ENCODE peak calls at places on chromosomes 13 and 19, in four cellular contexts. N, I, L and J are unnamed samples.
A peak's percentile ranks its signal among the peaks of the same experiment; 100 is the strongest.

GRCh38 chr19:17757125-17757524 is 5.8 kb downstream of the FCHO1 start:
- DNase-seq in N (peak; percentile 57), I (peak; percentile 73), L (no peak), J (peak; percentile 65)

GRCh38 chr13:27476943-27477681 is 26.7 kb upstream of the MTIF3 start:
- DNase-seq in N (no peak), I (no peak), L (peak; percentile 18), J (no peak)

GRCh38 chr19:17035842-17036424 is 9.3 kb upstream of the CPAMD8 start:
- DNase-seq in N (peak; percentile 12), I (no peak), L (no peak), J (no peak)

GRCh38 chr13:110453767-110454166 is 107.8 kb downstream of the RAB20 start:
- DNase-seq in N (no peak), I (no peak), L (no peak), J (no peak)

GRCh38 chr13:99132295-99132835 is 68.3 kb upstream of the UBAC2 start:
- DNase-seq in N (no peak), I (no peak), L (no peak), J (no peak)

GRCh38 chr13:110779046-110779445 is 65.5 kb downstream of the ING1 start:
- DNase-seq in N (no peak), I (no peak), L (no peak), J (no peak)

GRCh38 chr13:95652244-95652764 is 7.8 kb upstream of the DZIP1 start:
- DNase-seq in N (no peak), I (no peak), L (no peak), J (no peak)

GRCh38 chr13:98349731-98350305 is 172.7 kb upstream of the RNF113B start:
- DNase-seq in N (peak; percentile 26), I (no peak), L (no peak), J (peak; percentile 13)